ENCODE peak calls at places on chromosomes 3 and 15, in eight cellular contexts. U is posterior vena cava; C is upper lobe of left lung; H is epithelial cell of esophagus; J is hepatocyte; Q is T-helper 1 cell; W is activated naive CD4-positive, alpha-beta T cell; A is AG09309. F is an unnamed sample.

GRCh38 chr3:183845608-183846288 is 20.4 kb upstream of the MAP6D1 start:
- DNase-seq in H (peak), C (no peak), W (no peak), Q (no peak), U (no peak), A (no peak), J (no peak), F (no peak)

GRCh38 chr15:31004220-31004733 is 12.8 kb upstream of the MTMR10 start:
- DNase-seq in C (no peak), A (no peak), W (no peak), J (no peak), Q (no peak), H (no peak), U (no peak), F (no peak)

GRCh38 chr15:48397841-48398240 is 66.6 kb downstream of the DUT start:
- DNase-seq in Q (no peak), H (no peak), A (no peak), C (no peak), J (no peak), W (no peak), U (no peak), F (no peak)

GRCh38 chr3:52532838-52533622 is 627 bp downstream of the NT5DC2 start:
- DNase-seq in Q (no peak), A (no peak), J (peak), H (no peak), W (no peak), U (peak), C (peak), F (no peak)

GRCh38 chr15:66848666-66849392 is 146.8 kb downstream of the SMAD6 start:
- DNase-seq in A (no peak), C (peak), W (no peak), Q (no peak), U (peak), H (no peak), J (no peak), F (no peak)

GRCh38 chr3:23888617-23889228 is 28.1 kb downstream of the NKIRAS1 start:
- DNase-seq in A (no peak), C (no peak), J (peak), Q (no peak), H (peak), U (no peak), W (no peak), F (peak)

GRCh38 chr15:101357333-101357732 is 62.3 kb upstream of the SNRPA1 start:
- DNase-seq in H (peak), A (no peak), C (no peak), Q (no peak), J (peak), U (no peak), W (no peak), F (no peak)

GRCh38 chr3:115148142-115148790 is 1.2 kb upstream of the ZBTB20 start:
- DNase-seq in A (no peak), J (no peak), Q (no peak), W (no peak), H (no peak), U (no peak), C (no peak), F (no peak)

GRCh38 chr3:157388976-157389375 is 47.7 kb upstream of the PTX3 start:
- DNase-seq in Q (no peak), C (no peak), U (no peak), W (no peak), J (no peak), A (no peak), H (no peak), F (no peak)

GRCh38 chr3:160331127-160331937 is 67.7 kb downstream of the IFT80 start:
- DNase-seq in H (peak), C (no peak), U (no peak), A (peak), W (no peak), J (peak), Q (no peak), F (peak)

GRCh38 chr15:77895742-77896141 is 181.8 kb downstream of the TBC1D2B start:
- DNase-seq in J (no peak), A (no peak), C (no peak), H (no peak), U (peak), W (no peak), Q (no peak), F (no peak)